ENCODE peak calls at places on chromosome 15, in five cellular contexts. Q is fibroblast of the aortic adventitia, X is HFFc6, R is choroid plexus epithelial cell, J is type B pancreatic cell. V is an unnamed sample.

GRCh38 chr15:91124155-91124554 is 24.1 kb downstream of the SV2B start:
- DNase-seq in R (no peak), Q (no peak), X (no peak), J (no peak), V (no peak)

GRCh38 chr15:84752700-84753099 is 4.3 kb downstream of the ZNF592 start:
- DNase-seq in J (no peak), X (peak; percentile 38), R (peak; percentile 41), Q (peak; percentile 31), V (peak; percentile 39)

GRCh38 chr15:72796515-72797337 is 13.2 kb upstream of the ADPGK start:
- DNase-seq in R (peak; percentile 33), J (peak; percentile 78), Q (peak; percentile 35), X (no peak), V (peak; percentile 20)

GRCh38 chr15:51310064-51310463 is 28.3 kb downstream of the CYP19A1 start:
- DNase-seq in X (no peak), R (peak; percentile 74), J (no peak), Q (peak; percentile 86), V (peak; percentile 59)

GRCh38 chr15:55742498-55742926 is 440 bp downstream of the PRTG start:
- DNase-seq in X (no peak), J (no peak), Q (peak; percentile 32), R (peak; percentile 48), V (peak; percentile 44)

GRCh38 chr15:22936577-22937472 is 43.3 kb downstream of the CYFIP1 start:
- DNase-seq in R (no peak), Q (no peak), X (no peak), J (no peak), V (no peak)

GRCh38 chr15:23447107-23447500 is at the start of gene GOLGA6L2:
- DNase-seq in R (no peak), X (no peak), J (no peak), Q (no peak), V (no peak)

GRCh38 chr15:72116680-72117447 is 1.1 kb downstream of the MYO9A start:
- DNase-seq in X (no peak), Q (peak; percentile 32), J (no peak), R (peak; percentile 41), V (peak; percentile 47)

GRCh38 chr15:72227720-72228119 is 3.3 kb downstream of the PKM start:
- DNase-seq in J (no peak), X (no peak), Q (no peak), R (no peak), V (no peak)

GRCh38 chr15:89352476-89352875 is 17.9 kb upstream of the POLG start:
- DNase-seq in R (no peak), X (no peak), Q (no peak), J (no peak), V (no peak)

GRCh38 chr15:41877631-41878354 is 16.1 kb downstream of the SPTBN5 start:
- DNase-seq in Q (no peak), J (no peak), X (no peak), R (no peak), V (no peak)

GRCh38 chr15:92462771-92463170 is 69.1 kb downstream of the ST8SIA2 start:
- DNase-seq in J (no peak), X (no peak), R (no peak), Q (no peak), V (no peak)

GRCh38 chr15:50906954-50907865 is 1.3 kb upstream of the AP4E1 start:
- DNase-seq in J (no peak), Q (peak; percentile 4), R (no peak), X (no peak), V (no peak)

GRCh38 chr15:28098766-28099554 is at the start of gene OCA2:
- DNase-seq in J (peak; percentile 86), R (peak; percentile 83), X (no peak), Q (peak; percentile 12), V (peak; percentile 79)

GRCh38 chr15:80170596-80170995 is 17.8 kb downstream of the FAH start:
- DNase-seq in J (no peak), X (no peak), R (no peak), Q (no peak), V (no peak)

GRCh38 chr15:39482467-39482866 is 98.4 kb upstream of the THBS1 start:
- DNase-seq in Q (no peak), R (no peak), J (no peak), X (no peak), V (peak; percentile 64)

GRCh38 chr15:93563218-93563617 is 474.2 kb upstream of the RGMA start:
- DNase-seq in X (no peak), Q (no peak), R (no peak), J (no peak), V (no peak)

GRCh38 chr15:39433351-39433750 is 147.5 kb upstream of the THBS1 start:
- DNase-seq in R (no peak), Q (no peak), J (no peak), X (no peak), V (no peak)

GRCh38 chr15:99087405-99087943 is 17.4 kb upstream of the SYNM start:
- DNase-seq in J (peak; percentile 51), X (no peak), R (no peak), Q (no peak), V (no peak)

GRCh38 chr15:97036301-97036700 is 705.8 kb downstream of the NR2F2 start:
- DNase-seq in J (no peak), X (no peak), Q (no peak), R (peak; percentile 41), V (no peak)

GRCh38 chr15:101104186-101104585 is 147.7 kb downstream of the CHSY1 start:
- DNase-seq in J (no peak), Q (no peak), R (no peak), X (no peak), V (no peak)

GRCh38 chr15:73891328-73891975 is 18.1 kb downstream of the TBC1D21 start:
- DNase-seq in R (no peak), J (no peak), X (no peak), Q (no peak), V (no peak)

GRCh38 chr15:49815506-49815905 is 194.7 kb downstream of the DTWD1 start:
- DNase-seq in X (no peak), Q (peak; percentile 19), J (no peak), R (no peak), V (peak; percentile 21)

GRCh38 chr15:38048001-38048455 is 113.6 kb downstream of the TMCO5A start:
- DNase-seq in J (no peak), Q (no peak), X (no peak), R (no peak), V (no peak)

GRCh38 chr15:47013446-47013845 is 703.9 kb upstream of the SEMA6D start:
- DNase-seq in R (no peak), J (no peak), X (no peak), Q (no peak), V (no peak)

GRCh38 chr15:92155941-92156340 is 237.7 kb upstream of the ST8SIA2 start:
- DNase-seq in J (no peak), X (no peak), Q (no peak), R (no peak), V (no peak)

GRCh38 chr15:92294759-92295158 is 98.9 kb upstream of the ST8SIA2 start:
- DNase-seq in R (no peak), X (no peak), Q (no peak), J (peak; percentile 31), V (no peak)

GRCh38 chr15:88641959-88642452 is 3.2 kb downstream of the ISG20 start:
- DNase-seq in R (no peak), J (no peak), X (no peak), Q (no peak), V (no peak)

GRCh38 chr15:25248583-25249235 is 190.1 kb downstream of the UBE3A start:
- DNase-seq in X (no peak), R (no peak), J (peak; percentile 58), Q (no peak), V (no peak)

GRCh38 chr15:31216210-31216911 is 110.3 kb upstream of the KLF13 start:
- DNase-seq in Q (peak; percentile 64), R (peak; percentile 46), X (no peak), J (no peak), V (peak; percentile 90)

DNA sequence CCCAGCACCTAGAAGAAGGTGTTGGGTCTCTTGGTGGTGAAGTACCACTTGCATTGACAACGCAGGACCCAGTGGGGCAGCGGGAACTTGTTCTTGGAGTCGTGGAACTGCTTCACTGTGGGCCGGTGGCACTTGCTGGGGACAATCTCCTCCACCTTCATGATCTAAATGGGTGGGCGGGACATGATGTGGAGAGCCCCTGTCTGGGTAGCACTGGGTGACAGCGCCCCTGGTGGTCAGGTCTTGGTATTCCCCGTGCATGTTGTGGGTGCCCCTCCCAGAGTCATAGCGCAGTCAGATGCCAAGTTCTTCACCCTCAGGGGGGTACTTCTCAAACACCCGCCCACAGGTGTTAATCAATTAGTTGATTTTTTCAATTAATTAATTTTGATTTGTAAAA is 60.2 kb downstream of the AGBL1 start:
- DNase-seq in R (no peak), J (no peak), Q (no peak), X (no peak), V (no peak)
- TF ChIP-seq CTCF in R (peak; percentile 8), J (peak; percentile 67), Q (peak; percentile 17), X (peak; percentile 31), V (peak; percentile 22)

GRCh38 chr15:44541282-44541958 is 4.5 kb downstream of the EIF3J start:
- DNase-seq in R (peak; percentile 94), J (no peak), Q (peak; percentile 93), X (peak; percentile 79), V (peak; percentile 86)

GRCh38 chr15:44550734-44551133 is 13.8 kb downstream of the EIF3J start:
- DNase-seq in X (no peak), J (no peak), R (no peak), Q (no peak), V (no peak)

GRCh38 chr15:44550256-44550655 is 13.3 kb downstream of the EIF3J start:
- DNase-seq in Q (peak; percentile 57), J (no peak), X (peak; percentile 28), R (peak; percentile 66), V (peak; percentile 41)

GRCh38 chr15:44545934-44546802 is 9.2 kb downstream of the EIF3J start:
- DNase-seq in X (peak; percentile 54), J (no peak), Q (peak; percentile 26), R (peak; percentile 53), V (peak; percentile 39)
- TF ChIP-seq CTCF in X (peak; percentile 69), J (peak; percentile 38), Q (peak; percentile 38), R (peak; percentile 61), V (peak; percentile 48)

DNA sequence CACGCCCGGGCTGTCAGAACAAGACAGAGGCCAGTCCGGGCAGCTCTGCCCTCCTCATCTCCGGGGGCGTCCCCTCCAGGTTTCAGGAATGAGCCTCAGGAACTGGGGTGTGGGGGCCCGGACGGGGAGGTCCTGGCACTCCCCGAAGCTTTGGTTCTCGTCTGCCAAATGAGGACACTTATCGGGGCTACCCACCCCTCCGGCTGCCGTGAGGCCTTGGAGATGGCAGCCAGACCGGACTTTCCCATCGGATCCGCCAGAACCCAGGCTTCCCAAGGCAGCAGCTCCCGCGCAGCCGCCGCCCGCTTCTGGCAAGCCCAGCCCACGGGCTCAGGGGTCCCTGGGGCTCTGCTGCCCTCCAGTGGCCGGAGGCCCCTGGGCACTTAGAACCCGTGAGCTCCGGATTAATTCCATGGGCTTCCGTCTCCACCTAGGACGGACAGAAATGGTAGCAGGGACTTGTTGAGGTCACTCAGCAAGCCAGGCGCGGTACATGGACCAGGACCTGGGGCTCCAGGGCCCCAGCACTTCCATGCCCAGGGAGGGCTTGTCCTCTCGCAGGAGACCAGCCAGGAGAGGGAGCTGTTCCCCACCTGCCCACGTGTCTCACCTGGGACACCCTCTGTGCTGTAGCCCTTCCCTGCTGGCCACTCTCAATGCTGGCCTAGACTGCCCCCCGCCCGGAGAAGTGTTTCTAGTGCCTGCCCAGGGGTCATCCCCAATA is 89.4 kb downstream of the LINGO1 start:
- DNase-seq in J (peak; percentile 87), Q (peak; percentile 87), R (peak; percentile 89), X (peak; percentile 68), V (peak; percentile 84)
- TF ChIP-seq CTCF in J (peak; percentile 98), Q (peak; percentile 92), R (peak; percentile 98), X (peak; percentile 98), V (peak; percentile 99)

DNA sequence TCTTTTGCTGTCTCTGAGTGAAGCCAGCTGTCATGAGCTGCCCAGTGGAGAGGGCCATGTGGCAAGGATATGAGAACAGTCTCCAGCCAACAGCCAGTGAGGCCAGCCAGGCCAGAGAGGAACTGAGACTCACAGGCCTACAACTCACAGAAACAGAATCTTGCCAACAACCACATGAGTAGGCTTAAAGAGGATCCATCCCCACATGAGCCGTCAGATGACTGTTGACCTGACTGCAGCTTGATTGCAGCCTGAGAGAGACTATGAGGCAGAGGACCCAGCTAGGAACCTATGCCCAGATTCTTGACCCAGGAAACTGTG is 133.5 kb downstream of the SMAD6 start:
- DNase-seq in R (no peak), Q (peak; percentile 57), X (no peak), J (no peak), V (peak; percentile 38)
- TF ChIP-seq CTCF in R (no peak), Q (no peak), X (no peak), J (no peak), V (no peak)

V was measured in fibroblast of villous mesenchyme.